ENCODE peak calls at places on chromosomes 7 and 10, in eight cellular contexts. W is stimulated activated CD8-positive, alpha-beta memory T cell treated with anti-CD3 and anti-CD28 coated beads, Interleukin-12 subunit alpha, Interleukin-12 subunit beta, amount 100 ng/mL, for 1 hour; M is uterus; Y is anterior cingulate cortex; B is Karpas-422; I is RPMI7951; J is activated naive CD4-positive, alpha-beta T cell; S is lung. E is an unnamed sample.

GRCh38 chr10:69479737-69480412 is 28.6 kb downstream of the TSPAN15 start:
- DNase-seq in S (no peak), J (no peak), B (no peak), I (peak), W (no peak), M (peak), Y (peak), E (peak)

GRCh38 chr7:16318989-16319915 is 102.1 kb downstream of the CRPPA start:
- DNase-seq in W (no peak), I (peak), J (no peak), Y (peak), B (no peak), M (no peak), S (no peak), E (peak)

GRCh38 chr7:157584420-157584819 is 247.6 kb downstream of the DNAJB6 start:
- DNase-seq in B (no peak), M (no peak), J (no peak), W (no peak), S (no peak), I (no peak), Y (no peak), E (no peak)

GRCh38 chr7:150926066-150926465 is 52.1 kb downstream of the KCNH2 start:
- DNase-seq in S (no peak), M (no peak), I (no peak), Y (no peak), J (no peak), B (no peak), W (no peak), E (no peak)

GRCh38 chr7:71637578-71637977 is 505.6 kb downstream of the GALNT17 start:
- DNase-seq in W (no peak), J (no peak), Y (no peak), I (peak), S (no peak), B (no peak), M (no peak), E (no peak)

GRCh38 chr7:128932862-128933821 is 4.6 kb upstream of the IRF5 start:
- DNase-seq in Y (no peak), S (no peak), W (no peak), I (peak), B (no peak), M (no peak), J (no peak), E (no peak)

GRCh38 chr10:97762816-97763215 is 9.0 kb downstream of the SFRP5 start:
- DNase-seq in J (no peak), B (no peak), M (no peak), I (no peak), W (no peak), S (no peak), Y (no peak), E (no peak)

GRCh38 chr10:12628964-12629766 is 279.8 kb downstream of the CAMK1D start:
- DNase-seq in I (no peak), B (no peak), W (no peak), Y (no peak), J (no peak), M (no peak), S (no peak), E (no peak)

GRCh38 chr7:142338633-142339501 is 81.0 kb upstream of the PRSS58 start:
- DNase-seq in W (no peak), S (no peak), J (no peak), M (no peak), B (no peak), I (peak), Y (no peak), E (no peak)

GRCh38 chr10:59098811-59099452 is 77.5 kb upstream of the PHYHIPL start:
- DNase-seq in S (no peak), J (no peak), M (no peak), I (peak), Y (no peak), B (no peak), W (no peak), E (peak)

GRCh38 chr10:69696073-69696731 is 66.2 kb downstream of the FAM241B start:
- DNase-seq in B (peak), I (peak), S (no peak), W (no peak), Y (no peak), J (no peak), M (no peak), E (peak)

GRCh38 chr10:63628526-63629362 is 107.5 kb downstream of the REEP3 start:
- DNase-seq in W (no peak), M (peak), Y (peak), S (peak), J (no peak), B (peak), I (peak), E (peak)

GRCh38 chr7:79923953-79924352 is 210.7 kb upstream of the GNAI1 start:
- DNase-seq in I (no peak), B (no peak), S (no peak), J (no peak), W (no peak), Y (no peak), M (no peak), E (no peak)

GRCh38 chr10:70890917-70891431 is 2.6 kb upstream of the PCBD1 start:
- DNase-seq in J (no peak), W (no peak), B (no peak), I (no peak), S (no peak), Y (peak), M (peak), E (no peak)

GRCh38 chr7:129271500-129272355 is 46.9 kb downstream of the AHCYL2 start:
- DNase-seq in B (peak), J (peak), Y (no peak), I (peak), W (peak), S (peak), M (no peak), E (peak)

GRCh38 chr10:132322621-132323048 is 9.4 kb upstream of the LRRC27 start:
- DNase-seq in S (no peak), Y (no peak), I (peak), M (no peak), W (no peak), B (no peak), J (no peak), E (no peak)

GRCh38 chr10:101766753-101767599 is 8.9 kb downstream of the FGF8 start:
- DNase-seq in J (no peak), S (no peak), W (no peak), B (no peak), M (no peak), I (no peak), Y (no peak), E (no peak)